ENCODE peak calls at places on chromosomes 1 and 21, in eight cellular contexts. T is lower leg skin; B is CD4-positive, alpha-beta T cell; Q is AG04450; D is H9; Z is upper lobe of right lung; M is kidney epithelial cell; F is endothelial cell of umbilical vein. X is an unnamed sample.

GRCh38 chr1:6918286-6918907 is 133.1 kb downstream of the CAMTA1 start:
- DNase-seq in M (no peak), B (no peak), T (no peak), D (no peak), Z (no peak), F (no peak), Q (no peak), X (no peak)

GRCh38 chr1:226548281-226549093 is at the start of gene STUM:
- DNase-seq in Z (peak), B (no peak), M (no peak), F (peak), D (peak), T (no peak), Q (no peak), X (peak)

GRCh38 chr1:108154323-108154722 is 45.8 kb downstream of the SLC25A24 start:
- DNase-seq in T (no peak), Z (no peak), M (no peak), B (no peak), D (no peak), Q (no peak), F (no peak), X (no peak)

GRCh38 chr1:182147136-182147815 is 85.8 kb upstream of the ZNF648 start:
- DNase-seq in F (no peak), Z (no peak), M (no peak), D (no peak), Q (no peak), B (no peak), T (no peak), X (no peak)

GRCh38 chr1:183251101-183251958 is 65.3 kb downstream of the LAMC2 start:
- DNase-seq in T (peak), Q (no peak), M (no peak), B (no peak), F (no peak), D (peak), Z (no peak), X (no peak)

GRCh38 chr1:107153033-107153432 is 12.2 kb downstream of the NTNG1 start:
- DNase-seq in Q (no peak), M (no peak), F (no peak), T (no peak), B (no peak), Z (no peak), D (no peak), X (no peak)

GRCh38 chr1:247741756-247742155 is 3.3 kb downstream of the OR14K1 start:
- DNase-seq in M (no peak), Q (no peak), D (no peak), F (no peak), Z (no peak), T (no peak), B (no peak), X (no peak)

GRCh38 chr1:206469933-206470691 is at the start of gene IKBKE:
- DNase-seq in D (peak), T (no peak), F (peak), M (no peak), B (peak), Q (peak), Z (peak), X (no peak)

GRCh38 chr1:161199506-161200119 is 759 bp upstream of the ADAMTS4 start:
- DNase-seq in M (no peak), Q (no peak), T (peak), F (peak), D (no peak), Z (no peak), B (no peak), X (no peak)

GRCh38 chr1:92500552-92500951 is 13.8 kb upstream of the GFI1 start:
- DNase-seq in Q (no peak), F (no peak), M (no peak), Z (no peak), T (no peak), D (no peak), B (no peak), X (no peak)

GRCh38 chr1:228373004-228373680 is 33.5 kb downstream of the TRIM11 start:
- DNase-seq in T (peak), M (no peak), F (no peak), B (no peak), D (no peak), Q (no peak), Z (no peak), X (no peak)

GRCh38 chr1:44681905-44682900 is 7.7 kb downstream of the ARMH1 start:
- DNase-seq in M (no peak), F (no peak), T (no peak), D (peak), Z (peak), Q (no peak), B (no peak), X (no peak)

GRCh38 chr1:173249349-173249748 is 42.2 kb upstream of the TNFSF4 start:
- DNase-seq in Q (no peak), M (no peak), B (no peak), F (no peak), T (no peak), Z (no peak), D (no peak), X (no peak)

GRCh38 chr21:39869141-39869818 is 2.0 kb downstream of the PCP4 start:
- DNase-seq in Z (no peak), Q (no peak), M (no peak), B (no peak), F (no peak), D (no peak), T (no peak), X (no peak)

GRCh38 chr1:222021124-222021523 is 279.2 kb upstream of the DUSP10 start:
- DNase-seq in F (no peak), Q (no peak), Z (no peak), B (no peak), D (no peak), M (no peak), T (no peak), X (no peak)

GRCh38 chr1:30129001-30129408 is 594.4 kb downstream of the MATN1 start:
- DNase-seq in Z (no peak), T (no peak), D (no peak), F (no peak), B (no peak), M (no peak), Q (no peak), X (no peak)

GRCh38 chr1:95352767-95353166 is 118.8 kb downstream of the RWDD3 start:
- DNase-seq in M (no peak), Z (no peak), B (no peak), Q (no peak), T (no peak), D (no peak), F (no peak), X (no peak)

GRCh38 chr1:91806777-91807700 is 78.9 kb downstream of the TGFBR3 start:
- DNase-seq in D (no peak), M (no peak), F (peak), Q (no peak), Z (no peak), B (no peak), T (peak), X (no peak)

GRCh38 chr1:98556521-98557158 is 104.9 kb upstream of the SNX7 start:
- DNase-seq in T (no peak), F (peak), M (no peak), Z (no peak), D (no peak), B (no peak), Q (no peak), X (no peak)

GRCh38 chr1:110672001-110672752 is 2.6 kb downstream of the KCNA3 start:
- DNase-seq in B (peak), M (no peak), F (no peak), D (peak), Q (no peak), T (no peak), Z (no peak), X (no peak)

GRCh38 chr1:154488942-154489341 is 13.1 kb upstream of the TDRD10 start:
- DNase-seq in T (peak), Z (no peak), M (no peak), F (no peak), D (no peak), Q (no peak), B (no peak), X (no peak)

GRCh38 chr21:41961282-41961701 is 7.5 kb upstream of the C2CD2 start:
- DNase-seq in M (no peak), Q (peak), F (peak), Z (no peak), T (no peak), B (no peak), D (no peak), X (no peak)

GRCh38 chr1:213988639-213989070 is 882 bp downstream of the PROX1 start:
- DNase-seq in D (no peak), M (no peak), Z (no peak), T (no peak), B (no peak), Q (no peak), F (no peak), X (no peak)

GRCh38 chr1:189567890-189568289 is 909.8 kb downstream of the BRINP3 start:
- DNase-seq in M (no peak), B (no peak), D (no peak), F (no peak), T (no peak), Z (no peak), Q (no peak), X (no peak)

GRCh38 chr1:119659628-119660027 is 11.6 kb upstream of the ZNF697 start:
- DNase-seq in M (no peak), Q (no peak), Z (no peak), F (no peak), B (no peak), T (no peak), D (peak), X (no peak)

GRCh38 chr1:5691795-5692517 is 300.3 kb downstream of the NPHP4 start:
- DNase-seq in F (no peak), Z (no peak), B (no peak), Q (no peak), T (peak), M (no peak), D (no peak), X (no peak)

GRCh38 chr21:32412998-32413504 is 545 bp downstream of the EVA1C start:
- DNase-seq in Q (no peak), F (peak), Z (peak), M (no peak), D (no peak), B (no peak), T (peak), X (no peak)

GRCh38 chr1:184296466-184297243 is 90.2 kb upstream of the C1orf21 start:
- DNase-seq in Z (peak), M (no peak), F (peak), Q (peak), B (no peak), T (peak), D (no peak), X (peak)

GRCh38 chr1:29786791-29787732 is 550.7 kb downstream of the PTPRU start:
- DNase-seq in B (no peak), F (no peak), D (no peak), Z (no peak), T (peak), M (no peak), Q (no peak), X (no peak)

GRCh38 chr1:29281531-29281930 is 45.2 kb downstream of the PTPRU start:
- DNase-seq in T (peak), M (no peak), D (no peak), Q (no peak), Z (no peak), F (no peak), B (no peak), X (no peak)

GRCh38 chr1:150627821-150628410 is 1.5 kb downstream of the ENSA start:
- DNase-seq in Q (no peak), T (no peak), D (no peak), Z (no peak), B (no peak), M (no peak), F (no peak), X (no peak)

GRCh38 chr1:37998089-37998808 is 7.1 kb downstream of the FHL3 start:
- DNase-seq in D (no peak), F (no peak), B (no peak), Q (no peak), M (no peak), Z (no peak), T (peak), X (no peak)

GRCh38 chr1:37999434-38000232 is 5.7 kb downstream of the FHL3 start:
- DNase-seq in D (peak), M (no peak), T (peak), Z (no peak), F (peak), Q (no peak), B (no peak), X (no peak)

GRCh38 chr1:37998913-37999433 is 6.3 kb downstream of the FHL3 start:
- DNase-seq in Z (no peak), M (no peak), T (peak), B (no peak), F (no peak), D (no peak), Q (no peak), X (no peak)

GRCh38 chr1:37995773-37996379 is 6.1 kb upstream of the SF3A3 start:
- DNase-seq in D (peak), Z (peak), M (no peak), F (no peak), B (no peak), Q (peak), T (peak), X (peak)

DNA sequence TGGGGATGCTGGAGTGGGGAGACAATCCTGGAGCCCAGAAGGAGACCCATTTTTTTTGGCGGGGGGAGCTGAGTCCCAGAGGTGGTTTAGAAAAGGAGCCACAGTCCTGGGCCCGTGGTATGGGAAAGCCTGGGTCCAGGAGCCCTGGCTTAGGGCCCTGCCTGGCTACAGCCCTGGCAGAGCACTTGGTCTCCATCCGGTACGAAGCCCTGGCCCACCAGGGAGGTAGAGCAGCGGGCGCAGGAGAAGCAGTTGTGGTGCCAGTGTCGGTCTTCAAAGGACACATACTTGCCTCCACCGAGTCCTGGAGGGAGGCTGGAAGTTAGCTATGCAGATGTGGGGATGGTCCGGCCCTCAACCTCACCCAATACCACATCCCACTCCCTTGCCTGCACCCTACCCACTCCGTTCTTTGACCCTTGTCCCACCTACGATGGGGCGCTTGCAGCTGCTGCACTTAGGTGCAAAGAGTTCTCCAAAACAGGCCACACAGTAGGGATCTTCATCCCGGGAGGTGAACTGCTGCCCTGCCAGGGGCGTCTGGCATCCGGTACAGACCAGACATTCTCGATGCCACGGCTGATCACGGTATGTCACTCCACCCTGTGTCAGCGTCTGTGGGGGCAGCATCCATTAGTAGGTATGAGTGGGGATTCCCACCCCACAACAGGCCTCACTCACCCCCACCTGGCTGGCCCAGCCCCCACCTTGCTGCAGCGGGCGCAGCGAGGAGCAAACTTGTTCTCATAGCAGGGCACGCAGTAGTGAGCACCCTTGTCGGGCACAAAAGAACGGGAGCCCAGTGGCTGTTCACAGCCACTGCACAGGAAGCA is 7.7 kb upstream of the SF3A3 start:
- DNase-seq in Z (no peak), Q (no peak), M (no peak), B (no peak), F (no peak), T (peak), D (no peak), X (no peak)
- TF ChIP-seq CTCF in Z (no peak), Q (no peak), M (no peak), B (no peak), F (no peak), T (no peak), D (no peak), X (no peak)

GRCh38 chr1:156657161-156657970 is 15.4 kb downstream of the BCAN start:
- DNase-seq in F (peak), T (peak), Q (no peak), D (peak), M (no peak), B (peak), Z (peak), X (peak)

GRCh38 chr1:156655904-156656516 is 14.1 kb downstream of the BCAN start:
- DNase-seq in F (no peak), B (no peak), M (no peak), Q (no peak), Z (no peak), T (no peak), D (no peak), X (no peak)

GRCh38 chr1:156657971-156658319 is 16.0 kb downstream of the BCAN start:
- DNase-seq in Z (no peak), Q (no peak), F (no peak), M (no peak), T (no peak), D (no peak), B (no peak), X (no peak)

GRCh38 chr1:156655151-156655903 is 13.4 kb downstream of the BCAN start:
- DNase-seq in B (no peak), T (no peak), F (no peak), Z (no peak), D (no peak), M (no peak), Q (no peak), X (no peak)

DNA sequence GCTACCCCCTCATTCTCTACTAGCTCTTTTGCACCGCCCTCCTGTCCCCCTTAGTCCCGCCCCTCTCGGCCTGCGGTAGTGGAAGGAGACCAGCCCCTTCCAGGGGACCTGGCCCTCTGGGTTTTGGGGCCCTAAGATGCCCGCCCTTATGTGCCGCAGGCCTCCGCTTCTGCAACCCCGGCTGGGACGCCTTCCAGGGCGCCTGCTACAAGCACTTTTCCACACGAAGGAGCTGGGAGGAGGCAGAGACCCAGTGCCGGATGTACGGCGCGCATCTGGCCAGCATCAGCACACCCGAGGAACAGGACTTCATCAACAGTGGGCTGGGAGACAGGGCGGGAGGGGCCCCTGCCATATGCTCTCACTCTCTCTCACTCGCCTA is 14.9 kb downstream of the BCAN start:
- DNase-seq in B (no peak), M (no peak), D (peak), Q (no peak), F (no peak), T (no peak), Z (no peak), X (no peak)
- TF ChIP-seq CTCF in B (no peak), M (no peak), D (no peak), Q (no peak), F (no peak), T (no peak), Z (no peak), X (no peak)

GRCh38 chr1:17741052-17741451 is 14.1 kb upstream of the ACTL8 start:
- DNase-seq in B (no peak), F (no peak), Z (no peak), M (no peak), Q (no peak), T (no peak), D (no peak), X (no peak)
- TF ChIP-seq CTCF in B (no peak), F (no peak), Z (no peak), M (no peak), Q (no peak), T (no peak), D (peak), X (no peak)

DNA sequence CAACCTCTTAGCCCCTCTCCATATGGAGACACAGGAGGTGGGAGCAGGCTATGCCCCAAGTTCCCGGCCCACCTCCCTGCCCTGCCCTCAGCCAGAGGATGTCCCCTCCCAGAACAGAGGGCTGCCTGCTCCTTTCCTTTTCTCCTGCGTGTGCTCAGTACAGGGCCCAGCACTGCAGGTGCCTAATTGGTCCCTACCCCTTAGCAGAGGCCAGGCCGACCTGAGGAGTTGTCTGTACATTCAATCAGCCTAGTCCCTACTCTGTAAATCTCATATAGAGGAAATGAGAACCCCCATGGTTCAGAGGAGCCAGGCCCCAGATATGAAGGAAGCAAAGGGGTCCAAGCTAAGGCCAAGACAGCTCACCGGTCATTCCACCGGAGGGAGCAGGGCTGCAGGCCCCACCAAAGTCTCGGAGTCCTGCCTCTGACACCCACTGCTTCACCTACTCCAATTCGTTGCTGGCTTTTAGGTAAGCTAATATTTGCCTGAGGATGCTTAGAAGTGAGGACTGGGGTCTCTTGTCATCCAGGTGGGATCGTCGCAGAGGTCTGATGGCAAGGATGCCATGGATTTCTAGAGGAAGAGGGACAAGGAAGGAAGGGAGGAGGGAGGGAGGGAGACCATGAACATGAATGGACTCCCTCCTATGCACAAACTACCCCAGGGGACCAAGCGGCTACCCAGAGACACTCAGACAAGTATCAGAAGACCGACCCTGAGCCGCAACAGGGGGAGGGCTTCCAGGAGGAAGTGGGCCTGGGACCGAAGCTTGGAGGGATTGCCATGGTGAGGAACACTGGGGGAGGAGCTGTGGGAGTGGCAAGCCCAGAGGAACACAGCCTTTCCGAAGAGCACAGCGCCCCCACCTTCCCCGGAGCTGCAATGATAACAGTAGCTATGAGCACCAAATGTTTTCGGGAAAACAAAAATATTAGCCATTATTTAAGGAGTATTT is 30.4 kb upstream of the FOXO6 start:
- DNase-seq in B (no peak), Q (no peak), Z (peak), M (no peak), F (no peak), D (peak), T (no peak), X (no peak)
- TF ChIP-seq CTCF in B (no peak), Q (no peak), Z (no peak), M (peak), F (peak), D (peak), T (no peak), X (no peak)